ENCODE peak calls at places on chromosomes 3 and 15, in four cellular contexts. R is prostate gland; S is CD4-positive, alpha-beta T cell; Y is epithelial cell of proximal tubule. C is an unnamed sample.

GRCh38 chr3:8629151-8630021 is 15.2 kb downstream of the SSUH2 start:
- DNase-seq in R (no peak), S (peak; percentile 53), Y (peak; percentile 70), C (no peak)

GRCh38 chr3:67529337-67529736 is 125.1 kb downstream of the SUCLG2 start:
- DNase-seq in R (no peak), S (no peak), Y (no peak), C (no peak)

GRCh38 chr3:127413318-127413673 is 125.5 kb upstream of the PRR20G start:
- DNase-seq in R (no peak), S (no peak), Y (no peak), C (no peak)

GRCh38 chr3:56806407-56806806 is 4.7 kb upstream of the ARHGEF3 start:
- DNase-seq in R (no peak), S (no peak), Y (no peak), C (no peak)

GRCh38 chr3:82509951-82510603 is 748.6 kb upstream of the GBE1 start:
- DNase-seq in R (no peak), S (no peak), Y (no peak), C (no peak)

GRCh38 chr15:89647191-89647851 is 7.9 kb downstream of the KIF7 start:
- DNase-seq in R (peak; percentile 68), S (peak; percentile 63), Y (no peak), C (peak; percentile 96)

GRCh38 chr3:108089544-108089943 is 1.3 kb downstream of the CD47 start:
- DNase-seq in R (no peak), S (no peak), Y (no peak), C (no peak)

GRCh38 chr15:61530769-61531168 is 301.7 kb upstream of the RORA start:
- DNase-seq in R (no peak), S (no peak), Y (no peak), C (no peak)

GRCh38 chr3:140134231-140134630 is 199.2 kb downstream of the CLSTN2 start:
- DNase-seq in R (no peak), S (no peak), Y (no peak), C (no peak)

GRCh38 chr3:16048435-16049318 is 125.8 kb upstream of the GALNT15 start:
- DNase-seq in R (peak; percentile 54), S (no peak), Y (no peak), C (no peak)

GRCh38 chr3:185717121-185717520 is 107.7 kb downstream of the IGF2BP2 start:
- DNase-seq in R (no peak), S (no peak), Y (no peak), C (no peak)

GRCh38 chr3:137194301-137194700 is 236.5 kb downstream of the IL20RB start:
- DNase-seq in R (no peak), S (no peak), Y (peak; percentile 20), C (no peak)

GRCh38 chr15:44676676-44677075 is 13.2 kb upstream of the SPG11 start:
- DNase-seq in R (no peak), S (no peak), Y (no peak), C (no peak)

GRCh38 chr15:52738311-52738710 is 51.8 kb downstream of the ONECUT1 start:
- DNase-seq in R (no peak), S (no peak), Y (no peak), C (no peak)

GRCh38 chr3:188827593-188827992 is 344.2 kb upstream of the TPRG1 start:
- DNase-seq in R (no peak), S (no peak), Y (no peak), C (no peak)

GRCh38 chr3:425094-425493 is 228.5 kb downstream of the CHL1 start:
- DNase-seq in R (no peak), S (no peak), Y (no peak), C (no peak)

GRCh38 chr3:190384241-190384863 is 3.6 kb upstream of the CLDN16 start:
- DNase-seq in R (peak; percentile 53), S (no peak), Y (peak; percentile 92), C (no peak)

GRCh38 chr3:151838574-151839312 is 24.8 kb downstream of the AADAC start:
- DNase-seq in R (peak; percentile 65), S (no peak), Y (no peak), C (no peak)

GRCh38 chr15:29123991-29124390 is 145.6 kb downstream of the NSMCE3 start:
- DNase-seq in R (no peak), S (no peak), Y (no peak), C (no peak)

GRCh38 chr15:40957581-40958051 is 4.3 kb downstream of the CHAC1 start:
- DNase-seq in R (peak; percentile 76), S (no peak), Y (no peak), C (no peak)

GRCh38 chr3:196666001-196666867 is 26.7 kb downstream of the NRROS start:
- DNase-seq in R (no peak), S (no peak), Y (no peak), C (no peak)

GRCh38 chr3:104066658-104067057 is 1300.1 kb upstream of the ALCAM start:
- DNase-seq in R (no peak), S (no peak), Y (peak; percentile 43), C (no peak)

GRCh38 chr15:86773766-86774165 is 694.1 kb downstream of the AGBL1 start:
- DNase-seq in R (no peak), S (no peak), Y (no peak), C (no peak)

GRCh38 chr3:40267940-40268707 is 41.4 kb upstream of the EIF1B start:
- DNase-seq in R (no peak), S (no peak), Y (peak; percentile 32), C (no peak)

GRCh38 chr15:39269352-39269751 is 311.5 kb upstream of the THBS1 start:
- DNase-seq in R (no peak), S (no peak), Y (no peak), C (no peak)

DNA sequence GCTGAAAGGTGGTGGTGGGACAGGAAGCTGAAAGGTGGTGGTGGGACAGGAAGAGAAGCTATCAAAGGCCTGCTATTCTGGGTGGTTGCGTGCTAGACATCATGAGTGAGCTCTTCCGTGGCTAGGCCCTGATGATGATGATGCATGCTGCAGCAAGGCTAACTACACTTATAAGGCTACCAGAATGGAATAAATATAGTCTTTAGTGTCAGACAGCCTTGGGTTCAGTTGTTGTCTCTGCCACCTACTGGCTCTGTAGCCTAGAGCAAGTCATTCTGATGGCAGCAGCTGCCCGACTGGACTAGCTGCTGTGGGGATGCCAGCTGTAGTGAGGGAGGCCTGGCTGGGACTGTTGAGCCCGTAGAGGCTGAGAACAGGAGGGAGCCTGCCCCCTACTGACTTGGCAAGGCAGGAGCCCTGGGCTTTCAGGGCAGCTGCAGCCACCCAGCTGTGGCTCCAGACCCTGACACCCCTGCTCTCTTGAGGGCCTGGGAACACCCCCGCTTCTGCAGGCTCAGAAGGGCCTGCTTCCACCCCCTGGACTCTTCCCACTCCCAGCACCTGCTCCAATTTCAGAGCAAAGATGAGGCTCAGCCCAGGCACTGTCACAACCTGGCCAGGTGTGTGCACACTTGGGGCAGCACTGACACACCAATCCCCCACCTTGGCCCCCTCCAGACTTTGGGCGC is 21.4 kb upstream of the ZBED2 start:
- DNase-seq in R (no peak), S (no peak), Y (no peak), C (no peak)
- TF ChIP-seq CTCF in R (no peak), S (peak; percentile 31), Y (peak; percentile 47), C (no peak)

GRCh38 chr3:170038434-170039110 is 777 bp downstream of the GPR160 start:
- DNase-seq in R (peak; percentile 29), S (peak; percentile 40), Y (no peak), C (no peak)
- TF ChIP-seq CTCF in R (peak; percentile 37), S (no peak), Y (peak; percentile 30), C (no peak)

GRCh38 chr3:39112113-39112512 is 4.6 kb downstream of the TTC21A start:
- DNase-seq in R (no peak), S (no peak), Y (no peak), C (no peak)

GRCh38 chr3:39108309-39108708 is 829 bp downstream of the TTC21A start:
- DNase-seq in R (no peak), S (no peak), Y (no peak), C (no peak)

GRCh38 chr3:39109086-39109485 is 1.6 kb downstream of the TTC21A start:
- DNase-seq in R (no peak), S (no peak), Y (no peak), C (no peak)

GRCh38 chr3:39107874-39108308 is 411 bp downstream of the TTC21A start:
- DNase-seq in R (no peak), S (no peak), Y (no peak), C (no peak)

GRCh38 chr3:39110041-39110639 is 2.7 kb downstream of the TTC21A start:
- DNase-seq in R (no peak), S (no peak), Y (no peak), C (no peak)
- TF ChIP-seq CTCF in R (no peak), S (no peak), Y (no peak), C (no peak)

GRCh38 chr3:130255442-130255841 is 90.0 kb upstream of the COL6A5 start:
- DNase-seq in R (no peak), S (no peak), Y (no peak), C (no peak)
- TF ChIP-seq CTCF in R (no peak), S (no peak), Y (no peak), C (no peak)

DNA sequence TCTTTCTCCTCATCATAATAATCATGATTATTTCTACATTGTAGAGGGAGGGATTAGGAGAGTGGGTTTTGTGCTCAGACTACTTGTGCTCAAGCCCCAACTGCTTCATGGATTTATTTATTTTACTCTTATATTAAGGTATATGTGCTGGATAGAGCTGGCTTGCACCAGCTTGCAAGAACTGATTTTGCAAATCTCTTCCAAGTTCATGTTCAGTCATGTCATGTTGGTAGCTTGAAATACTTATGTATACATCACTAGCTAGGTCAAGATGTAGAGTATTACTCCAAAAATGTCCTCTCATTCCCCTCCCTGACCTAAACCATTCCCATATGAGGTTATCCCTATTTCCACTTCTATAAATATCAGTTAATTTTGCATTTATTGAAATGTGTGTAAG is 293.9 kb upstream of the RBMS3 start:
- DNase-seq in R (no peak), S (no peak), Y (no peak), C (no peak)
- TF ChIP-seq CTCF in R (no peak), S (no peak), Y (no peak), C (no peak)

C was measured in omental fat pad.